ENCODE peak calls at places on chromosomes 6 and 20, in four cellular contexts. One of them, this sample, is unnamed.

GRCh38 chr6:161424421-161424820 is 150.6 kb upstream of the AGPAT4 start:
- DNase-seq in GM12878: no peak
- DNase-seq in HepG2: no peak
- DNase-seq in K562: no peak
- DNase-seq in this sample: no peak

GRCh38 chr20:13947719-13948118 is 42.7 kb downstream of the SEL1L2 start:
- DNase-seq in K562: no peak
- DNase-seq in HepG2: no peak
- DNase-seq in GM12878: no peak
- DNase-seq in this sample: no peak

GRCh38 chr6:29653452-29654038 is 3.3 kb upstream of the MOG start:
- DNase-seq in HepG2: peak; percentile 69
- DNase-seq in K562: peak; percentile 81
- DNase-seq in GM12878: no peak
- DNase-seq in this sample: peak; percentile 61

GRCh38 chr6:148307400-148307799 is 35.2 kb upstream of the SASH1 start:
- DNase-seq in GM12878: no peak
- DNase-seq in K562: no peak
- DNase-seq in HepG2: no peak
- DNase-seq in this sample: no peak

GRCh38 chr20:595330-596308 is 14.5 kb downstream of the TCF15 start:
- DNase-seq in HepG2: no peak
- DNase-seq in K562: peak; percentile 38
- DNase-seq in GM12878: no peak
- DNase-seq in this sample: no peak

GRCh38 chr6:148649454-148649963 is 97.3 kb upstream of the UST start:
- DNase-seq in GM12878: no peak
- DNase-seq in HepG2: no peak
- DNase-seq in K562: no peak
- DNase-seq in this sample: no peak

GRCh38 chr6:167856999-167857660 is 30.4 kb downstream of the AFDN start:
- DNase-seq in GM12878: peak; percentile 28
- DNase-seq in HepG2: peak; percentile 22
- DNase-seq in K562: peak; percentile 50
- DNase-seq in this sample: no peak

GRCh38 chr6:26327450-26328264 is 37.3 kb upstream of the BTN3A2 start:
- DNase-seq in HepG2: peak; percentile 88
- DNase-seq in GM12878: no peak
- DNase-seq in K562: peak; percentile 43
- DNase-seq in this sample: no peak

GRCh38 chr6:12064538-12064937 is 52.4 kb downstream of the HIVEP1 start:
- DNase-seq in HepG2: no peak
- DNase-seq in GM12878: no peak
- DNase-seq in K562: no peak
- DNase-seq in this sample: no peak

GRCh38 chr6:23690650-23691049 is 435.4 kb upstream of the NRSN1 start:
- DNase-seq in GM12878: no peak
- DNase-seq in K562: no peak
- DNase-seq in HepG2: no peak
- DNase-seq in this sample: no peak

GRCh38 chr20:62737971-62738881 is 29.6 kb downstream of the NTSR1 start:
- DNase-seq in K562: no peak
- DNase-seq in HepG2: no peak
- DNase-seq in GM12878: no peak
- DNase-seq in this sample: no peak

GRCh38 chr6:38035478-38035877 is 216.0 kb downstream of the ZFAND3 start:
- DNase-seq in HepG2: no peak
- DNase-seq in K562: no peak
- DNase-seq in GM12878: no peak
- DNase-seq in this sample: no peak

GRCh38 chr6:107113460-107114212 is 1.7 kb downstream of the BEND3 start:
- DNase-seq in GM12878: no peak
- DNase-seq in K562: no peak
- DNase-seq in HepG2: no peak
- DNase-seq in this sample: no peak

GRCh38 chr20:62305765-62306431 is 3.1 kb downstream of the ADRM1 start:
- DNase-seq in K562: no peak
- DNase-seq in HepG2: no peak
- DNase-seq in GM12878: no peak
- DNase-seq in this sample: no peak

GRCh38 chr20:51156796-51157119 is 133.9 kb upstream of the KCNG1 start:
- DNase-seq in HepG2: no peak
- DNase-seq in GM12878: no peak
- DNase-seq in K562: no peak
- DNase-seq in this sample: no peak

GRCh38 chr20:44776977-44777376 is 31.3 kb downstream of the KCNK15 start:
- DNase-seq in K562: peak; percentile 24
- DNase-seq in GM12878: no peak
- DNase-seq in HepG2: peak; percentile 31
- DNase-seq in this sample: no peak

GRCh38 chr6:53306819-53307347 is 41.9 kb downstream of the ELOVL5 start:
- DNase-seq in K562: no peak
- DNase-seq in HepG2: peak; percentile 89
- DNase-seq in GM12878: peak; percentile 79
- DNase-seq in this sample: no peak

GRCh38 chr6:26071135-26071534 is 16.1 kb upstream of the HFE start:
- DNase-seq in GM12878: no peak
- DNase-seq in HepG2: no peak
- DNase-seq in K562: no peak
- DNase-seq in this sample: no peak

GRCh38 chr6:97815413-97815812 is 532.4 kb upstream of the MMS22L start:
- DNase-seq in K562: no peak
- DNase-seq in HepG2: no peak
- DNase-seq in GM12878: no peak
- DNase-seq in this sample: no peak

GRCh38 chr6:43495409-43495941 is 14.7 kb downstream of the LRRC73 start:
- DNase-seq in K562: no peak
- DNase-seq in GM12878: no peak
- DNase-seq in HepG2: peak; percentile 41
- DNase-seq in this sample: no peak

GRCh38 chr6:56860466-56860865 is 94.4 kb upstream of the BEND6 start:
- DNase-seq in K562: no peak
- DNase-seq in GM12878: no peak
- DNase-seq in HepG2: no peak
- DNase-seq in this sample: no peak

GRCh38 chr6:149303468-149303867 is 14.0 kb upstream of the TAB2 start:
- DNase-seq in K562: no peak
- DNase-seq in GM12878: no peak
- DNase-seq in HepG2: no peak
- DNase-seq in this sample: no peak

GRCh38 chr20:51725584-51726176 is 42.5 kb downstream of the ATP9A start:
- DNase-seq in GM12878: no peak
- DNase-seq in K562: no peak
- DNase-seq in HepG2: peak; percentile 88
- DNase-seq in this sample: no peak

GRCh38 chr6:38012573-38012972 is 193.0 kb downstream of the ZFAND3 start:
- DNase-seq in GM12878: no peak
- DNase-seq in K562: peak; percentile 39
- DNase-seq in HepG2: peak; percentile 57
- DNase-seq in this sample: peak; percentile 62

GRCh38 chr6:33622456-33623431 is 1.6 kb downstream of the ITPR3 start:
- DNase-seq in K562: peak; percentile 55
- DNase-seq in GM12878: peak; percentile 36
- DNase-seq in HepG2: no peak
- DNase-seq in this sample: no peak

GRCh38 chr6:28008053-28008452 is 51.0 kb downstream of the OR2B6 start:
- DNase-seq in HepG2: no peak
- DNase-seq in GM12878: no peak
- DNase-seq in K562: no peak
- DNase-seq in this sample: no peak

GRCh38 chr6:163392533-163392932 is 22.0 kb upstream of the QKI start:
- DNase-seq in HepG2: no peak
- DNase-seq in K562: peak; percentile 45
- DNase-seq in GM12878: no peak
- DNase-seq in this sample: no peak

GRCh38 chr6:146913842-146914562 is 290.2 kb upstream of the STXBP5 start:
- DNase-seq in HepG2: peak; percentile 33
- DNase-seq in GM12878: no peak
- DNase-seq in K562: peak; percentile 77
- DNase-seq in this sample: peak; percentile 60

GRCh38 chr20:54132612-54133433 is 41.0 kb downstream of the CYP24A1 start:
- DNase-seq in GM12878: no peak
- DNase-seq in HepG2: peak; percentile 100
- DNase-seq in K562: no peak
- DNase-seq in this sample: no peak

GRCh38 chr6:52016918-52017748 is 70.3 kb downstream of the PKHD1 start:
- DNase-seq in GM12878: no peak
- DNase-seq in HepG2: no peak
- DNase-seq in K562: no peak
- DNase-seq in this sample: no peak

GRCh38 chr6:53524455-53524815 is 20.5 kb downstream of the GCLC start:
- DNase-seq in K562: no peak
- DNase-seq in HepG2: no peak
- DNase-seq in GM12878: no peak
- DNase-seq in this sample: no peak

GRCh38 chr6:17042422-17043147 is 59.3 kb upstream of the STMND1 start:
- DNase-seq in GM12878: no peak
- DNase-seq in HepG2: peak; percentile 20
- DNase-seq in K562: no peak
- DNase-seq in this sample: peak; percentile 34

GRCh38 chr20:52145587-52145986 is 46.0 kb downstream of the ZFP64 start:
- DNase-seq in K562: no peak
- DNase-seq in HepG2: no peak
- DNase-seq in GM12878: no peak
- DNase-seq in this sample: no peak

GRCh38 chr6:146620655-146621054 is 21.9 kb downstream of the ADGB start:
- DNase-seq in K562: no peak
- DNase-seq in HepG2: no peak
- DNase-seq in GM12878: no peak
- DNase-seq in this sample: no peak

GRCh38 chr6:56772737-56773184 is 130.1 kb upstream of the DST start:
- DNase-seq in HepG2: no peak
- DNase-seq in GM12878: no peak
- DNase-seq in K562: no peak
- DNase-seq in this sample: no peak

DNA sequence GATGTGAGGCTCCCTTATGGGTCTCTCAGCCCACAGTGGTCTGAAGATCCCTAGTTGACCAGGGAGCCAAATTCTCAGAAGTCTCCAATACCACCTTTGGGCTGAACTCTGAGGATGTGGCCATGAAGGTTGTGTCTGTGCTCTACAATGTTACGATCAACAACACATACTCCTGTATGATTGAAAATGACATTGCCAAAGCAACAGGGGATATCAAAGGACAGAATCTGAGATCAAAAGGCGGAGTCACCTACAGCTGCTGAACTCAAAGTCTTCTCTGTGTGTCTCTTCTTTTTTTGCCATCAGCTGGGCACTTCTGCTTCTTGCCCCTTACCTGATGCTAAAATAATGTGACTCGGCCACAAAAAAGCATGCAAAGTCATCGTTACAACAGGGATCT is 17.6 kb upstream of the VSX1 start:
- DNase-seq in K562: no peak
- DNase-seq in HepG2: no peak
- DNase-seq in GM12878: no peak
- DNase-seq in this sample: no peak
- TF ChIP-seq TARDBP in K562: no peak
- TF ChIP-seq TARDBP in HepG2: no peak
- TF ChIP-seq TARDBP in GM12878: no peak
- TF ChIP-seq TARDBP in this sample: no peak

GRCh38 chr6:81204741-81205140 is 547.7 kb downstream of the TENT5A start:
- DNase-seq in K562: no peak
- DNase-seq in HepG2: no peak
- DNase-seq in GM12878: no peak
- DNase-seq in this sample: no peak
- TF ChIP-seq TARDBP in K562: no peak
- TF ChIP-seq TARDBP in HepG2: no peak
- TF ChIP-seq TARDBP in GM12878: no peak
- TF ChIP-seq TARDBP in this sample: no peak

DNA sequence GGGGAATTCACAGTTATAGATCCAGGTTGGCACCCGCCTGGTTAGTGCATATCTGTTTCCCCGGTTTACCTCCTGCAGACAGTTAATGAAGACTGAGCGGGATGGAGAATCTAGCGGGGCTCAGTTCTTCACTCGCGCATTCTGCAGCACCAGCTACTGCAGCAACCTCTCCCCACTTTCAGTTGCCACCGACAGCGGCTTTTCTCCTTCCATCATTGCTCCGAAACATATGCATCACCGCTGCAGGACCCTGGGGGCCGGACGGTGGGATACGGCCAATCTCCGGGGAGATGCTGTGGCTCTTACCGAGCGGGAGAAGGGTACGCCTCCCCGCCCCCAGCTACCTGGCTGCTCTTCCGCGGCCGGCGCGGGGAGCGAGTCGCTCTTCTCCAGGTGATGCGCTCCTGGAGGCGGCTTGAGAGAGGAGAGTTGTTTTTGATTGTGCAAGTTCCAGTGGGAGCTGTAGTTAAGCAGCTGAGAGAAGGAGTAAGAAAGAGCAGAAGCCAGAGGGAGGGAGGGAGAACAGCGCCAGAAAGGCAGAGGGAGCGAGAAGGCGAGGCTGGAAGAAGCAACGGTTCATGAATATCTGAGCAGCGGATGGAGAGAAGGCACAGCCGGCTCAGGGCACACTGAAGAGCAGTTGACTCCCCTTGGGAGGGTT is at the start of gene SGK1:
- DNase-seq in GM12878: no peak
- DNase-seq in K562: no peak
- DNase-seq in HepG2: no peak
- DNase-seq in this sample: peak; percentile 62
- TF ChIP-seq TARDBP in GM12878: no peak
- TF ChIP-seq TARDBP in K562: no peak
- TF ChIP-seq TARDBP in HepG2: no peak
- TF ChIP-seq TARDBP in this sample: no peak

GRCh38 chr6:150408842-150409241 is 40.0 kb downstream of the IYD start:
- DNase-seq in GM12878: no peak
- DNase-seq in K562: no peak
- DNase-seq in HepG2: no peak
- DNase-seq in this sample: no peak

GRCh38 chr6:150410395-150410794 is 41.6 kb downstream of the IYD start:
- DNase-seq in GM12878: no peak
- DNase-seq in HepG2: no peak
- DNase-seq in K562: no peak
- DNase-seq in this sample: no peak

GRCh38 chr6:150409576-150410066 is 40.8 kb downstream of the IYD start:
- DNase-seq in GM12878: no peak
- DNase-seq in K562: no peak
- DNase-seq in HepG2: no peak
- DNase-seq in this sample: no peak

GRCh38 chr6:150403458-150404245 is 34.8 kb downstream of the IYD start:
- DNase-seq in HepG2: no peak
- DNase-seq in K562: no peak
- DNase-seq in GM12878: no peak
- DNase-seq in this sample: peak; percentile 49

GRCh38 chr6:150406948-150407347 is 38.1 kb downstream of the IYD start:
- DNase-seq in K562: no peak
- DNase-seq in HepG2: no peak
- DNase-seq in GM12878: no peak
- DNase-seq in this sample: no peak
- TF ChIP-seq TARDBP in K562: no peak
- TF ChIP-seq TARDBP in HepG2: no peak
- TF ChIP-seq TARDBP in GM12878: no peak
- TF ChIP-seq TARDBP in this sample: no peak